ENCODE peak calls at places on chromosome 10, in ten cellular contexts. U is fibroblast of the aortic adventitia; O is fibroblast of villous mesenchyme; Z is CD4-positive, alpha-beta T cell; H is tibial artery; V is foreskin fibroblast; G is mammary epithelial cell; K is heart left ventricle; F is hepatocyte; E is CD8-positive, alpha-beta T cell. Y is an unnamed sample.

GRCh38 chr10:125684583-125684982 is 1.6 kb upstream of the TEX36 start:
- DNase-seq in U (no peak), O (no peak), Z (no peak), H (no peak), V (no peak), G (no peak), K (no peak), F (no peak), E (no peak), Y (no peak)

GRCh38 chr10:51879238-51879637 is 179.8 kb upstream of the CSTF2T start:
- DNase-seq in U (peak), O (peak), Z (no peak), H (peak), V (peak), G (peak), K (peak), F (peak), E (no peak), Y (no peak)

GRCh38 chr10:87092861-87093460 is 1.7 kb downstream of the GLUD1 start:
- DNase-seq in U (no peak), O (peak), Z (no peak), H (no peak), V (peak), G (peak), K (no peak), F (peak), E (no peak), Y (no peak)

GRCh38 chr10:75244487-75245353 is 9.0 kb upstream of the COMTD1 start:
- DNase-seq in U (no peak), O (no peak), Z (no peak), H (peak), V (no peak), G (no peak), K (no peak), F (no peak), E (no peak), Y (no peak)

GRCh38 chr10:97222346-97222961 is 36.7 kb upstream of the SLIT1 start:
- DNase-seq in U (no peak), O (no peak), Z (no peak), H (no peak), V (no peak), G (no peak), K (no peak), F (peak), E (no peak), Y (no peak)

GRCh38 chr10:68474021-68474420 is 2.2 kb upstream of the DNA2 start:
- DNase-seq in U (no peak), O (no peak), Z (no peak), H (no peak), V (peak), G (no peak), K (no peak), F (no peak), E (no peak), Y (no peak)

GRCh38 chr10:26441491-26442214 is 3.5 kb downstream of the APBB1IP start:
- DNase-seq in U (peak), O (no peak), Z (no peak), H (no peak), V (no peak), G (no peak), K (no peak), F (no peak), E (no peak), Y (no peak)

GRCh38 chr10:82289945-82290344 is 415.0 kb downstream of the NRG3 start:
- DNase-seq in U (no peak), O (no peak), Z (no peak), H (no peak), V (no peak), G (no peak), K (no peak), F (no peak), E (no peak), Y (no peak)

GRCh38 chr10:18140957-18141888 is 999 bp downstream of the CACNB2 start:
- DNase-seq in U (peak), O (no peak), Z (no peak), H (no peak), V (no peak), G (peak), K (peak), F (no peak), E (no peak), Y (peak)

GRCh38 chr10:4804505-4804904 is 21.5 kb upstream of the AKR1E2 start:
- DNase-seq in U (peak), O (no peak), Z (no peak), H (no peak), V (no peak), G (no peak), K (no peak), F (no peak), E (no peak), Y (no peak)

GRCh38 chr10:57262908-57263307 is 901.8 kb upstream of the ZWINT start:
- DNase-seq in U (no peak), O (no peak), Z (no peak), H (no peak), V (no peak), G (no peak), K (no peak), F (no peak), E (no peak), Y (no peak)

GRCh38 chr10:598415-599170 is 90.9 kb downstream of the DIP2C start:
- DNase-seq in U (peak), O (peak), Z (no peak), H (peak), V (peak), G (no peak), K (no peak), F (peak), E (no peak), Y (no peak)

DNA sequence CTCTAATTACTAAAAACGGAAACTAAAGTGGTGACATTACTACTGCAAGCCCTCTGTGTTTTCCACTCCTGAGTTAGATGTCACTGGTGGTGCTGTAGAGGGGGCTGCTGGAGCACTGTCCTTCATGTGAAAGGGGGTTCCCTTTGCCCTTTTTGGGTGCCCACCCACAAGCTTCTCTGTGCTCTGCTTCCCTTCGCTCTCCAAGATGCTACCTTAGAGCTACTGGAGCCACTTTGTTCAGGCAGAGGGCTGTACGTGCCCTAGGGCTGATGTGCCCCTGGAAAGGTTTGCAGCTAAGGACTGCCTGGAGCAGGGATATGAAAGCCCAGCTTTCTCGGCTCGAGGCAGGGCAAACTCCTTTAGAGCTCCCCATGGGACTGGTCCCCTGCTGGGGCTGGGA is 28.3 kb downstream of the EMX2 start:
- DNase-seq in U (no peak), O (no peak), Z (no peak), H (no peak), V (no peak), G (no peak), K (no peak), F (no peak), E (no peak), Y (no peak)
- TF ChIP-seq CTCF in U (no peak), O (no peak), Z (no peak), H (no peak), V (no peak), G (no peak), K (no peak), F (no peak), E (no peak), Y (no peak)

DNA sequence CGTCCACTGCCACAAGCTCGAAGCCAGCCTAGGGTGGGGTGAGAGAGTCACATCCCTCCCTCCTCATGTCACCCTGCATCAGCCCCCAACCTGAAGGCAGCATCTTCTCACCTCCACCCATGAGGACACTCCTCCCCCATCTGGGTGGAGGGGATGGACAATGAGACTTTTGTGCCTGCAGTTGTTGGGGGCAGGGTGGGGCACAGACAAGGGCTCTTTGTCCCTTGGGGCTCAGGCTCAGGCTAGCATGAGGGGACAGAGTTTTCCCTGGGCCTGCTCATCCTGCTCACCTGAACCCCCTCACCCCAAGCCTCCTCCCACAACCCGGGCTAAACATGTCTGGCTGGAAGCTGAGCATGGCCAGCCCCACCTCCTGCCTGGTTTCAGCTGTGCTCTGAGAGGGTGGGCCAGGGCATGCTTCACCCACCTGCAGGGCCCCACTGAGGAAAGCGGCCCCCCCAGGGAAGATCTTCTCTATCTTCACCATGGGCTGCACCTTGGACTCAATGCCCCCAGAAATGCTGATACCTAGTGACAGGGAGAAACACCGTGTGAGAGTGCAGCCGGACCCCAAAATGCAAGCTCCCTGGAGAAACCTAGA is 9.3 kb downstream of the LZTS2 start:
- DNase-seq in U (no peak), O (no peak), Z (no peak), H (no peak), V (no peak), G (peak), K (no peak), F (no peak), E (no peak), Y (no peak)
- TF ChIP-seq CTCF in U (no peak), O (no peak), Z (no peak), H (no peak), V (no peak), G (no peak), K (no peak), F (no peak), E (no peak), Y (no peak)

GRCh38 chr10:89029785-89030437 is 39.3 kb downstream of the FAS start:
- DNase-seq in U (peak), O (peak), Z (peak), H (peak), V (peak), G (peak), K (peak), F (peak), E (peak), Y (no peak)
- TF ChIP-seq CTCF in U (peak), O (peak), Z (peak), H (peak), V (peak), G (peak), K (peak), F (peak), E (peak), Y (peak)

DNA sequence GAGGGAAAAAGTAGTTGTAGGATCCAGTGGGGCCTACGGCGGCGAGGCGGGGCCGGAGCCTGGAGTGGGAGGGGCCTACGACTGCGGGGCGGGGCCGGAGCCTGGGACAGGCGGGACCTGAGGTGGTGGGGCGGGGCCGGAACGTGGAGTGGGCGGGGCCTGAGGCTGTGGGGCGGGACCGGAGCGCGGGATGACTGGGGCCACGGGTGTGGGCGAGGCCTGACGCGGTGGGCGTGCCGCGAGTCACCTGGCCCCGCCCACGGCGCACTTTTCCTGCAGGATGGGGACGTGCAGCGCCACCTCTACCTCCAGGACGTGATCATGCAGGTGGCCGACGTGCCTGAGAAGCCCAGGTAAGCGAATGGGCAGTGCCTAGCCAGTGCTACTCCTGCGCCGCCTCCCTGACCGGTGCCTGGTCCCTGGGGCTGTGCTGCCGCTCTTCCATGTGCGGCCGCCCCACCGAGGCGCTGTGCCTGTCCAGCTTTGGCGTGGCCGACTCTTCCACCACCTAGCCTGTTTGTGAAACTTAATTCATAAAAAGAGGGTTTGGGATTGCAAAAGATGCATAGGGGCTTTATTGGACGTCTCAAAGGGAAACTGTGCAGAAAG is 501 bp downstream of the ZNF511 start:
- DNase-seq in U (peak), O (peak), Z (peak), H (peak), V (peak), G (peak), K (peak), F (peak), E (peak), Y (peak)
- TF ChIP-seq CTCF in U (no peak), O (no peak), Z (no peak), H (no peak), V (no peak), G (no peak), K (no peak), F (no peak), E (no peak), Y (no peak)

DNA sequence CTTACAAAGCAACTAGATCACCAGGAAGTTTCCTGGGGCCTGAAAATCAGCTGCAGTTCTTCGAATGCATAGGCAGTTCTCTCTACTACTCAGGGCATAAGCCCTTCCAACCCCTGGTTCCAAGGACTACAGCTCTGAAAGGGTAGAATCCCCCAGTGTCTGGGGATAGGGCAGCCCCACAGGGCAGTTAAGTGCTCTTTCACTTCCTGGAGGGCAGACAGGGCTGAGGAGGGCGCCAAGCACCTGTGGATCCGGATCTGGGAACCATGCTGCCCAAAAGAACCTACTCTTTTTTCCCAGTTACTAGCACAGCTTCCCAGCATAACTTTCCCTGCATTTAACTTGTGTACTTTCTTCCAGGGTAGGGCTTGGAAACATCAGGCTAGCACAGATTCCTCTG is 41.1 kb downstream of the CXCL12 start:
- DNase-seq in U (no peak), O (no peak), Z (no peak), H (no peak), V (no peak), G (no peak), K (no peak), F (no peak), E (peak), Y (no peak)
- TF ChIP-seq CTCF in U (no peak), O (no peak), Z (no peak), H (no peak), V (no peak), G (no peak), K (no peak), F (no peak), E (no peak), Y (no peak)

GRCh38 chr10:14397069-14397468 is 66.3 kb upstream of the FRMD4A start:
- DNase-seq in U (peak), O (peak), Z (no peak), H (peak), V (peak), G (peak), K (peak), F (peak), E (no peak), Y (no peak)

GRCh38 chr10:14391342-14391741 is 60.6 kb upstream of the FRMD4A start:
- DNase-seq in U (no peak), O (no peak), Z (no peak), H (no peak), V (no peak), G (no peak), K (no peak), F (no peak), E (no peak), Y (no peak)

GRCh38 chr10:14394179-14394578 is 63.5 kb upstream of the FRMD4A start:
- DNase-seq in U (no peak), O (no peak), Z (no peak), H (no peak), V (no peak), G (no peak), K (no peak), F (no peak), E (no peak), Y (no peak)

GRCh38 chr10:14399641-14400040 is 68.9 kb upstream of the FRMD4A start:
- DNase-seq in U (no peak), O (no peak), Z (no peak), H (no peak), V (no peak), G (peak), K (no peak), F (no peak), E (no peak), Y (no peak)

GRCh38 chr10:14396441-14397048 is 65.8 kb upstream of the FRMD4A start:
- DNase-seq in U (peak), O (no peak), Z (no peak), H (no peak), V (peak), G (peak), K (no peak), F (no peak), E (no peak), Y (no peak)
- TF ChIP-seq CTCF in U (peak), O (peak), Z (peak), H (no peak), V (peak), G (peak), K (no peak), F (peak), E (no peak), Y (no peak)

GRCh38 chr10:34286136-34286739 is 528.9 kb downstream of the PARD3 start:
- DNase-seq in U (no peak), O (peak), Z (no peak), H (no peak), V (peak), G (peak), K (no peak), F (no peak), E (no peak), Y (no peak)
- TF ChIP-seq CTCF in U (no peak), O (no peak), Z (no peak), H (no peak), V (no peak), G (no peak), K (no peak), F (no peak), E (no peak), Y (no peak)

GRCh38 chr10:105797234-105797890 is 1156.3 kb downstream of the SORCS3 start:
- DNase-seq in U (no peak), O (peak), Z (no peak), H (no peak), V (no peak), G (peak), K (no peak), F (peak), E (no peak), Y (no peak)
- TF ChIP-seq CTCF in U (no peak), O (peak), Z (peak), H (no peak), V (no peak), G (peak), K (peak), F (peak), E (no peak), Y (peak)

GRCh38 chr10:99484626-99485581 is 47.8 kb upstream of the NKX2-3 start:
- DNase-seq in U (no peak), O (no peak), Z (no peak), H (no peak), V (no peak), G (peak), K (no peak), F (no peak), E (no peak), Y (no peak)
- TF ChIP-seq CTCF in U (no peak), O (no peak), Z (no peak), H (no peak), V (no peak), G (peak), K (no peak), F (peak), E (no peak), Y (peak)

DNA sequence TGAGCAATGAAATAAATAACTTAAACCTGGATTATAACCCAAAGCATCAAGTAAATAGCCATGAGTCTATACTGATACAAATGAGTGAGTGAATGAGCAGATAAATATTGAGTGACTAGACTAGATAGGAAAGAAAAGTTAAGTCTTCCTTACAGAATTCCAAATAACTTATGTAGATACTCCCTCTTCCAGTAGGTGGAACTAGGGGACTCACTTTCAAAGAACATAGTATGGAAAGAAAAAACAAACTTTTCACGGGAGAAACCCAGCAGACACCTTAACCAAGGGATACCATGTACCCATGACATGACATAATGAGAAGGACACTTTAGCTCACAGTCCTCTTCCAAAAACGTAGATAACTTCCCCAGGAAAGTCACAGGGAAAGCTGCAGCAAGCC is 32.2 kb downstream of the CSGALNACT2 start:
- DNase-seq in U (peak), O (peak), Z (no peak), H (no peak), V (no peak), G (no peak), K (no peak), F (peak), E (no peak), Y (no peak)
- TF ChIP-seq CTCF in U (no peak), O (peak), Z (no peak), H (no peak), V (peak), G (peak), K (no peak), F (peak), E (no peak), Y (no peak)